ENCODE peak calls at places on chromosomes 1 and 21, in seven cellular contexts. A is breast epithelium, H is heart left ventricle, Y is tibial nerve, N is adrenal gland, J is ovary, W is HCT116. F is an unnamed sample.

GRCh38 chr1:13892671-13893325 is 192.8 kb downstream of the PRDM2 start:
- DNase-seq in J (peak; percentile 28), H (no peak), N (no peak), W (no peak), Y (no peak), A (no peak), F (no peak)

GRCh38 chr1:193868425-193868824 is 682.0 kb upstream of the B3GALT2 start:
- DNase-seq in Y (no peak), N (no peak), A (no peak), J (no peak), H (no peak), W (no peak), F (no peak)

GRCh38 chr1:181936768-181937581 is 124.5 kb downstream of the ZNF648 start:
- DNase-seq in J (no peak), Y (no peak), W (peak; percentile 77), A (no peak), H (no peak), N (no peak), F (peak; percentile 68)

GRCh38 chr1:109807822-109808680 is 44.3 kb upstream of the EPS8L3 start:
- DNase-seq in A (peak; percentile 24), W (no peak), N (no peak), H (no peak), J (no peak), Y (no peak), F (peak; percentile 37)

GRCh38 chr1:242184955-242185354 is 186.1 kb upstream of the MAP1LC3C start:
- DNase-seq in J (no peak), N (no peak), Y (no peak), H (no peak), A (no peak), W (no peak), F (no peak)

GRCh38 chr21:42704861-42705260 is 51.4 kb downstream of the PDE9A start:
- DNase-seq in H (no peak), J (no peak), N (no peak), A (no peak), Y (no peak), W (no peak), F (no peak)

GRCh38 chr1:225484657-225485606 is 57.1 kb upstream of the LBR start:
- DNase-seq in W (no peak), Y (no peak), N (no peak), J (no peak), A (no peak), H (no peak), F (no peak)

GRCh38 chr1:16926491-16927195 is 4.9 kb downstream of the CROCC start:
- DNase-seq in W (no peak), H (peak; percentile 17), Y (no peak), N (no peak), A (no peak), J (no peak), F (no peak)

GRCh38 chr1:184315254-184315653 is 71.6 kb upstream of the C1orf21 start:
- DNase-seq in W (no peak), Y (no peak), J (no peak), N (no peak), A (no peak), H (no peak), F (no peak)

GRCh38 chr1:47629201-47629600 is 191.4 kb downstream of the FOXD2 start:
- DNase-seq in N (no peak), Y (no peak), H (no peak), A (no peak), W (no peak), J (no peak), F (no peak)

GRCh38 chr1:47630346-47630745 is 192.5 kb downstream of the FOXD2 start:
- DNase-seq in W (no peak), J (no peak), Y (no peak), A (no peak), H (no peak), N (no peak), F (no peak)

GRCh38 chr1:47624531-47624930 is 186.7 kb downstream of the FOXD2 start:
- DNase-seq in Y (no peak), N (no peak), J (no peak), H (no peak), W (peak; percentile 32), A (no peak), F (peak; percentile 54)

GRCh38 chr1:47627471-47628370 is 189.9 kb downstream of the FOXD2 start:
- DNase-seq in N (no peak), H (no peak), J (peak; percentile 4), A (no peak), W (no peak), Y (no peak), F (no peak)

DNA sequence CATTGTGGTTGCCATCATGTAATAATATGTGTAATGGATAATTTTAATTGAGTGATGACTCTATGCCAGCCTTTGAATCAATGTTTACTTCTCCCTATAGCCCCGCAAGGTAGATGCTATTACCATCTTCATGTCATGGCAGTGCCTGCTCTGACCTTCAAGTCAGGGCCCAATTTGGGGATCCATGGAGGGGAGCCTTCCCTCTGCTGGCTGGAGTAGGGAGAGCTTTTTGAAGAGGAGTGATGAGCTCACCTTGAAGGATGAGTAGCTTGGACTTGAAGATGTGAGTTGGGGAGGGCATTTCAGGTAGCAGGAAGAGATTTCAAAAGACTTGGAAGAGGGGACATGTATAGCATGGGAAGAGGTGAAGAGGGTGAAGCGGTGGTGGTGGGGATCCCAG is 189.2 kb downstream of the FOXD2 start:
- DNase-seq in W (no peak), Y (no peak), H (no peak), N (no peak), A (no peak), J (no peak), F (no peak)
- TF ChIP-seq CTCF in W (peak; percentile 18), Y (no peak), H (no peak), N (no peak), A (no peak), J (no peak), F (no peak)

GRCh38 chr1:214553142-214553710 is 1.8 kb upstream of the PTPN14 start:
- DNase-seq in A (no peak), N (no peak), W (no peak), J (no peak), H (no peak), Y (no peak), F (no peak)

GRCh38 chr1:214552174-214552608 is 789 bp upstream of the PTPN14 start:
- DNase-seq in J (peak; percentile 58), Y (peak; percentile 42), A (peak; percentile 62), H (peak; percentile 66), N (peak; percentile 84), W (peak; percentile 71), F (peak; percentile 82)

GRCh38 chr1:214551052-214551435 is 358 bp downstream of the PTPN14 start:
- DNase-seq in Y (peak; percentile 27), H (peak; percentile 80), W (no peak), J (no peak), N (no peak), A (peak; percentile 66), F (peak; percentile 63)

GRCh38 chr1:214550339-214551051 is 907 bp downstream of the PTPN14 start:
- DNase-seq in H (no peak), Y (no peak), N (no peak), A (no peak), J (no peak), W (no peak), F (no peak)

GRCh38 chr1:214551436-214552173 is at the start of gene PTPN14:
- DNase-seq in N (peak; percentile 92), Y (peak; percentile 65), A (peak; percentile 85), W (peak; percentile 85), H (peak; percentile 93), J (peak; percentile 92), F (peak; percentile 93)
- TF ChIP-seq POLR2A in N (peak; percentile 52), Y (peak; percentile 72), A (peak; percentile 31), W (no peak), H (peak; percentile 60), J (peak; percentile 68), F (peak; percentile 87)

DNA sequence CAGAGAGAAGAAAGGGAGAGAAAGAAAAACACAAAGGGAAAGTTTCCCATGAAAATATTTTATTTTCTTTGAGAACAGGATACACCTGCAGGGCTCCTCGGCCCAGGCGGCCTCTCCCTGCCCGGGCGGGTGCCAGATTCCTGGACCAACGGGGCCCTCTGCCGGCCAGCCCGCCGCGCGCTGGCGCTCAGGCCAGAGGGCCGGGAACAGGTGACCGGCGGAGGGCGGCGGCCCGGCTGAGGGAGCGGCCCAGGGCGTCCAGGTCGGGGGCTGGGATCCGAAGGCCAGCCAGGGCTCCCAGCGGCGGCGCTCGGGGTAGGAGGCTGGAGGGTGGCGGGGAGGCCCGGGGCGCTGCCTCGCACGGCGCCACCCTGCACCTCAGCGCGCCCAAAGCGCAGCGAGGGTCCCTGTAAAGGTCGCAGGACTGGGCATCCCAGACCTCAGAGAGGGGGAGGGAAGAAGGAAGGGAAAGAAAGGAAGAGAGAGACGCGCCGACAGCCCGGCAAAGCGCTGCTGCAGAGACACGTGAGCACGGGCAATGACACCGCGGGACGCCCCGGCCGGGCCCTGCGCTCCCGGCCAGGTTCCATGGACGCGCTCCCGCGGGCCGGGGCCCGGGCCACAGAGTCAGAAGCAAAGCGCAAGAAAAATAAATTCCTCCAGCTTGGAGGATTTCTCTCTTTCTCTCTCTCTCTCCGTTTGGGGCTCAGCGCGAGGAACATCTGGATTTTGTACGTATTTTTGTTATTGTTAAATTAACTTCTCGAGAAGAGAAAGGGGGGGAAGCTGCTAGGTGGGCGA is 908 bp downstream of the WNT9A start:
- DNase-seq in J (peak; percentile 82), N (peak; percentile 77), H (peak; percentile 78), A (peak; percentile 85), W (peak; percentile 72), Y (peak; percentile 70), F (peak; percentile 91)
- TF ChIP-seq CTCF in J (peak; percentile 71), N (peak; percentile 82), H (peak; percentile 84), A (peak; percentile 65), W (peak; percentile 78), Y (peak; percentile 87), F (peak; percentile 95)

GRCh38 chr1:41020654-41021053 is 871 bp downstream of the SLFNL1 start:
- DNase-seq in W (no peak), H (no peak), N (no peak), J (no peak), Y (no peak), A (no peak), F (no peak)

GRCh38 chr1:41020109-41020576 is 1.4 kb downstream of the SLFNL1 start:
- DNase-seq in W (no peak), H (no peak), A (no peak), Y (no peak), J (no peak), N (no peak), F (no peak)

GRCh38 chr1:41023279-41023990 is 1.9 kb upstream of the SLFNL1 start:
- DNase-seq in A (no peak), H (no peak), N (no peak), W (no peak), J (no peak), Y (no peak), F (no peak)

GRCh38 chr1:41022424-41022823 is 899 bp upstream of the SLFNL1 start:
- DNase-seq in A (no peak), H (no peak), W (no peak), Y (no peak), J (no peak), N (no peak), F (no peak)

DNA sequence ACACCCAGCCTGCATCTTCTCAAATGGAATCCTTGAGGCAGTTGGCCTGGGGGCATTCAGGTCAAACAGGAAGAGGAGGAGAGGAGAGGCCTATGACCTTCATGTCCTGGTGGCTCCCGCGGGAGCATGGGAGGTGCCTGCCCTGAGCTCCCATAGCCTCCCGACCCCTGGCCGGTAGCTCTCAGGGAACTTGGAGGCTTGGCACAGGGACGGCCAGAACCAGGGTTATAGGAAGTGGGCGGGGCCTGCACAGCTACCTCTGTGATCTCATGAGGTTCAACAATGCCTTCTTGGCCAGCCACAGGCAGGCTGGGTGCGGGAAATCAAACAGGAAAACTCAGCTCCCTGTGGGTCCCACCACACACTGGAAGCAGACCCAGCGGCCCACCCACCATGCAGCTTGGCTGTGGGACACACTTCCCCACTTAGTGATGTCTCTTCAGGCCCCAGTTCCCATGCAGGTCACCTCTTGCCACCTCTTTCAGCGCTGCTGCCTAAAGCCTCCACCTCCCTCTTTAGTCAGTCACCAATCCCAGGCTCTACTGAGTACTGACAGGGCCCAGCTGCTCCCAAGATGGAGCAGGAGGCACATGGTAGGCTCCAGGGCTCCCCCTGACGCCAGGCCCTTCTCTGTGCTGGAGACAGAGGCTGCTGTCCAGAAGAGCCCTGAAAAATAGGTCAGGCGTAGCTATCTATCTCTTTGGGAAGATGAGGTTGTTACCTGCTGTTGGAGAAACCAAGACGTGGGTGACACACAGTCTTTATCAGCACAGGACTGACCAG is at the start of gene SLFNL1:
- DNase-seq in W (no peak), J (no peak), A (no peak), N (no peak), Y (no peak), H (peak; percentile 46), F (no peak)
- TF ChIP-seq POLR2A in W (no peak), J (no peak), A (no peak), N (no peak), Y (no peak), H (no peak), F (no peak)